ENCODE peak calls at places on chromosome 19, in four cellular contexts. One of them, this sample, is unnamed.

GRCh38 chr19:5170329-5170745 is 170.3 kb downstream of the PTPRS start:
- DNase-seq in lower leg skin: no peak
- DNase-seq in Peyer's patch: peak
- DNase-seq in suprapubic skin: no peak
- DNase-seq in this sample: no peak

GRCh38 chr19:31349160-31349881 is at the start of gene TSHZ3:
- DNase-seq in lower leg skin: peak
- DNase-seq in Peyer's patch: no peak
- DNase-seq in suprapubic skin: no peak
- DNase-seq in this sample: peak

GRCh38 chr19:5046339-5047039 is 77.6 kb downstream of the KDM4B start:
- DNase-seq in lower leg skin: peak
- DNase-seq in Peyer's patch: no peak
- DNase-seq in suprapubic skin: no peak
- DNase-seq in this sample: no peak

GRCh38 chr19:46299004-46299509 is 2.2 kb downstream of the HIF3A start:
- DNase-seq in lower leg skin: peak
- DNase-seq in Peyer's patch: peak
- DNase-seq in suprapubic skin: peak
- DNase-seq in this sample: peak

GRCh38 chr19:55178781-55179569 is 1.1 kb downstream of the SYT5 start:
- DNase-seq in lower leg skin: no peak
- DNase-seq in Peyer's patch: peak
- DNase-seq in suprapubic skin: peak
- DNase-seq in this sample: no peak

GRCh38 chr19:43502419-43502976 is 2.0 kb downstream of the PHLDB3 start:
- DNase-seq in lower leg skin: no peak
- DNase-seq in Peyer's patch: no peak
- DNase-seq in suprapubic skin: no peak
- DNase-seq in this sample: no peak

GRCh38 chr19:7637374-7638256 is 705 bp downstream of the STXBP2 start:
- DNase-seq in lower leg skin: no peak
- DNase-seq in Peyer's patch: peak
- DNase-seq in suprapubic skin: no peak
- DNase-seq in this sample: no peak

GRCh38 chr19:34490141-34490766 is 8.7 kb downstream of the WTIP start:
- DNase-seq in lower leg skin: no peak
- DNase-seq in Peyer's patch: no peak
- DNase-seq in suprapubic skin: no peak
- DNase-seq in this sample: no peak

GRCh38 chr19:19655051-19655594 is 8.4 kb downstream of the ATP13A1 start:
- DNase-seq in lower leg skin: no peak
- DNase-seq in Peyer's patch: no peak
- DNase-seq in suprapubic skin: no peak
- DNase-seq in this sample: no peak

GRCh38 chr19:38805180-38805579 is 7.6 kb downstream of the LGALS4 start:
- DNase-seq in lower leg skin: no peak
- DNase-seq in Peyer's patch: no peak
- DNase-seq in suprapubic skin: no peak
- DNase-seq in this sample: no peak

GRCh38 chr19:42088471-42089190 is 12.7 kb downstream of the ZNF574 start:
- DNase-seq in lower leg skin: no peak
- DNase-seq in Peyer's patch: no peak
- DNase-seq in suprapubic skin: no peak
- DNase-seq in this sample: no peak

GRCh38 chr19:51339687-51340656 is 2.0 kb downstream of the VSIG10L start:
- DNase-seq in lower leg skin: peak
- DNase-seq in Peyer's patch: peak
- DNase-seq in suprapubic skin: peak
- DNase-seq in this sample: peak

GRCh38 chr19:56015756-56016155 is 29.2 kb downstream of the NLRP5 start:
- DNase-seq in lower leg skin: no peak
- DNase-seq in Peyer's patch: no peak
- DNase-seq in suprapubic skin: no peak
- DNase-seq in this sample: no peak

GRCh38 chr19:2173841-2174577 is 10.3 kb downstream of the DOT1L start:
- DNase-seq in lower leg skin: no peak
- DNase-seq in Peyer's patch: no peak
- DNase-seq in suprapubic skin: no peak
- DNase-seq in this sample: no peak

GRCh38 chr19:2495651-2496316 is 19.9 kb downstream of the GADD45B start:
- DNase-seq in lower leg skin: no peak
- DNase-seq in Peyer's patch: no peak
- DNase-seq in suprapubic skin: no peak
- DNase-seq in this sample: no peak

GRCh38 chr19:40035996-40036395 is 20.0 kb downstream of the ZNF780B start:
- DNase-seq in lower leg skin: no peak
- DNase-seq in Peyer's patch: no peak
- DNase-seq in suprapubic skin: no peak
- DNase-seq in this sample: no peak

GRCh38 chr19:14061081-14061749 is 661 bp downstream of the PALM3 start:
- DNase-seq in lower leg skin: no peak
- DNase-seq in Peyer's patch: no peak
- DNase-seq in suprapubic skin: no peak
- DNase-seq in this sample: no peak

GRCh38 chr19:1066748-1067340 is at the start of gene ARHGAP45:
- DNase-seq in lower leg skin: no peak
- DNase-seq in Peyer's patch: peak
- DNase-seq in suprapubic skin: no peak
- DNase-seq in this sample: no peak

GRCh38 chr19:3413796-3414327 is 47.5 kb downstream of the NFIC start:
- DNase-seq in lower leg skin: no peak
- DNase-seq in Peyer's patch: no peak
- DNase-seq in suprapubic skin: no peak
- DNase-seq in this sample: no peak

GRCh38 chr19:41564515-41565383 is 11.2 kb upstream of the CEACAM21 start:
- DNase-seq in lower leg skin: no peak
- DNase-seq in Peyer's patch: no peak
- DNase-seq in suprapubic skin: no peak
- DNase-seq in this sample: peak

GRCh38 chr19:27793128-27793643 is 1419.8 kb downstream of the UQCRFS1 start:
- DNase-seq in lower leg skin: peak
- DNase-seq in Peyer's patch: peak
- DNase-seq in suprapubic skin: no peak
- DNase-seq in this sample: peak

GRCh38 chr19:789473-790052 is 7.7 kb upstream of the PTBP1 start:
- DNase-seq in lower leg skin: no peak
- DNase-seq in Peyer's patch: no peak
- DNase-seq in suprapubic skin: no peak
- DNase-seq in this sample: no peak

GRCh38 chr19:2867025-2867991 is at the start of gene ZNF556:
- DNase-seq in lower leg skin: no peak
- DNase-seq in Peyer's patch: no peak
- DNase-seq in suprapubic skin: no peak
- DNase-seq in this sample: no peak

DNA sequence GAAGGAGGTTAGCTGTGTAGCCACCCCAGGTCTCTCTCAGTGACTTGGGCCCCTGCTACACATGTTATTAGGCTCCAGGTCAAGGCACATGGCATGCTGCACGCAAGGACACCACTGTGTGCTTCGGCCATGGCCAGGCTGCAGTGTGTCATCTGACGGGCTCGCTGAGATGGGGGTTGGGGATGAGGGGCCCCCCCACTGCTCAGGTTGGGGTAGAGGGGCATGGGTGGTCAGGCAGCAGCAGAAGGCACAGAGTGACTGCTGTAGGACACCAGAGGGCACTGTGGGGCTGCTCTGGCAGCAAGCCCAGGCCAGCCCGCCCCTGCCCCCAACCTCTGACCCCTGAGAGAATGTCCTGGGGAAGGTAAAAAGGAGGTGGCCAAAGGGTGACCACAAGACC is 32.2 kb upstream of the ISYNA1 start:
- DNase-seq in lower leg skin: no peak
- DNase-seq in Peyer's patch: no peak
- DNase-seq in suprapubic skin: no peak
- DNase-seq in this sample: no peak
- TF ChIP-seq CTCF in lower leg skin: no peak
- TF ChIP-seq CTCF in Peyer's patch: peak
- TF ChIP-seq CTCF in suprapubic skin: peak
- TF ChIP-seq CTCF in this sample: no peak

GRCh38 chr19:10332158-10332964 is 968 bp downstream of the RAVER1 start:
- DNase-seq in lower leg skin: no peak
- DNase-seq in Peyer's patch: no peak
- DNase-seq in suprapubic skin: no peak
- DNase-seq in this sample: no peak

GRCh38 chr19:10333758-10334339 is 520 bp upstream of the RAVER1 start:
- DNase-seq in lower leg skin: peak
- DNase-seq in Peyer's patch: no peak
- DNase-seq in suprapubic skin: no peak
- DNase-seq in this sample: no peak

GRCh38 chr19:10332965-10333757 is at the start of gene RAVER1:
- DNase-seq in lower leg skin: peak
- DNase-seq in Peyer's patch: peak
- DNase-seq in suprapubic skin: peak
- DNase-seq in this sample: peak

GRCh38 chr19:10335149-10336053 is 2.1 kb upstream of the RAVER1 start:
- DNase-seq in lower leg skin: no peak
- DNase-seq in Peyer's patch: no peak
- DNase-seq in suprapubic skin: no peak
- DNase-seq in this sample: no peak

GRCh38 chr19:10334340-10335148 is 1.2 kb upstream of the RAVER1 start:
- DNase-seq in lower leg skin: peak
- DNase-seq in Peyer's patch: peak
- DNase-seq in suprapubic skin: peak
- DNase-seq in this sample: peak
- TF ChIP-seq CTCF in lower leg skin: no peak
- TF ChIP-seq CTCF in Peyer's patch: no peak
- TF ChIP-seq CTCF in suprapubic skin: no peak
- TF ChIP-seq CTCF in this sample: no peak

GRCh38 chr19:15453906-15454305 is 4.2 kb upstream of the WIZ start:
- DNase-seq in lower leg skin: no peak
- DNase-seq in Peyer's patch: no peak
- DNase-seq in suprapubic skin: no peak
- DNase-seq in this sample: peak

GRCh38 chr19:15452111-15453047 is 2.6 kb upstream of the WIZ start:
- DNase-seq in lower leg skin: peak
- DNase-seq in Peyer's patch: peak
- DNase-seq in suprapubic skin: peak
- DNase-seq in this sample: peak

GRCh38 chr19:15453091-15453498 is 3.3 kb upstream of the WIZ start:
- DNase-seq in lower leg skin: no peak
- DNase-seq in Peyer's patch: no peak
- DNase-seq in suprapubic skin: no peak
- DNase-seq in this sample: peak

GRCh38 chr19:15455996-15456395 is 6.2 kb upstream of the WIZ start:
- DNase-seq in lower leg skin: no peak
- DNase-seq in Peyer's patch: no peak
- DNase-seq in suprapubic skin: no peak
- DNase-seq in this sample: no peak

DNA sequence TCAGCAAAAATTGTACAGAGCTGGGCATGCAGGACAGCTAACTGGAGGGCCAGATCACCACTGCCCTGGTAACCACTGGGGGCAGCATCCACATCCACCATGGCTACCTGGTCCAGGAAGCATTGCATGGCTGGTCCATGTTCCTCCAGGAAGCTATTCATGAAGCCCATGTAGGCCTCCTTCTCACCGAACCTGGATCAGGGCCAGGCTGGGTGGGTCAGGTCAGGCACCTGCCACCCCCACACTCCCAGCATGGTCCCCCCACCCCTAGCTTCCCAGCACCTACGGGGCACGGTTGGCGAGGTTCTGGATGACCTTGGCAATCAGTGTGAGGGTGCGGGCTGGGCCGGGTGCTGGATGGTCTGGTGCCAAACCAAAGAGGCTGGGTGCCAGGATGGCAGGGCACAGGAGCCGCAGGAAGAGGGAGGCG is 4.6 kb upstream of the WIZ start:
- DNase-seq in lower leg skin: no peak
- DNase-seq in Peyer's patch: no peak
- DNase-seq in suprapubic skin: no peak
- DNase-seq in this sample: peak
- TF ChIP-seq CTCF in lower leg skin: no peak
- TF ChIP-seq CTCF in Peyer's patch: no peak
- TF ChIP-seq CTCF in suprapubic skin: no peak
- TF ChIP-seq CTCF in this sample: no peak

GRCh38 chr19:45103200-45103624 is 10.2 kb downstream of the PPP1R37 start:
- DNase-seq in lower leg skin: no peak
- DNase-seq in Peyer's patch: peak
- DNase-seq in suprapubic skin: no peak
- DNase-seq in this sample: no peak

GRCh38 chr19:45102481-45102880 is 9.5 kb downstream of the PPP1R37 start:
- DNase-seq in lower leg skin: no peak
- DNase-seq in Peyer's patch: no peak
- DNase-seq in suprapubic skin: no peak
- DNase-seq in this sample: no peak

GRCh38 chr19:45101796-45102195 is 8.8 kb downstream of the PPP1R37 start:
- DNase-seq in lower leg skin: no peak
- DNase-seq in Peyer's patch: no peak
- DNase-seq in suprapubic skin: no peak
- DNase-seq in this sample: no peak

GRCh38 chr19:45104658-45105384 is 11.8 kb downstream of the PPP1R37 start:
- DNase-seq in lower leg skin: no peak
- DNase-seq in Peyer's patch: peak
- DNase-seq in suprapubic skin: no peak
- DNase-seq in this sample: no peak

DNA sequence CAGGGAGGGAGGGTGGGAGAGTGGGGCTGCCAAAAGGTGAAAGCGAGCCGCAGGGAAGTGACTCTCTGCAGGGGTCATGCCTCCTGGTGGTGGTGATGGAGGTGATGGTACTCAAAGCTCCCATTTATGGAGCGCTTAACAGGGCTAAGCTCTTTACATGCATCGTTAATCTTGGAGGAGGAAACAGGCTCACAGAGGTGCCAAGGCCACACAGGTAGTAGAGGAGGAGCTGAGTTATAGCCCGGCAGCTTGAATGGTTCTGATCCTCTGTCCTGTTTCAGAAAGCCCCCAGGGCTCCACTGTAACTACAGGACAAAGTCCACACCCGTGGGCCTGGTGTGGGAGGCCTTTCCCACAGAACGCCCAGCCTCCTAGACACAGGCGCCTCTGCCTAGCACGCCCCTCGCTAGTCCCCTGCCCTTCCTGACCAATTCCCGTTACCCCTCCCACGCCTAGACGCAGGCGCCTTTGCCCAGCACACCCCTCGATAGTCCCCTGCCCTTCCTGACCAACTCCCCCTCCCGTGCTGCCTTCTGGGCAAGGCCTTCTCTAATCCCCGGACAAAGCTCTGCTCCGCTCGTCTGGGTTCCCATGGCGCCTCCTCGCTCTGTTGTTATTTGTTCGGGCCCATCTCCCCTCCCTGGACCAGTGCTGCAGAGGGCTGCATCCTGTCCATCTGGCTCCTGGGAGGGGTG is 10.8 kb downstream of the PPP1R37 start:
- DNase-seq in lower leg skin: no peak
- DNase-seq in Peyer's patch: no peak
- DNase-seq in suprapubic skin: no peak
- DNase-seq in this sample: no peak
- TF ChIP-seq CTCF in lower leg skin: no peak
- TF ChIP-seq CTCF in Peyer's patch: no peak
- TF ChIP-seq CTCF in suprapubic skin: no peak
- TF ChIP-seq CTCF in this sample: no peak

GRCh38 chr19:29873801-29874575 is 62.2 kb downstream of the CCNE1 start:
- DNase-seq in lower leg skin: no peak
- DNase-seq in Peyer's patch: no peak
- DNase-seq in suprapubic skin: no peak
- DNase-seq in this sample: no peak
- TF ChIP-seq CTCF in lower leg skin: no peak
- TF ChIP-seq CTCF in Peyer's patch: no peak
- TF ChIP-seq CTCF in suprapubic skin: peak
- TF ChIP-seq CTCF in this sample: no peak

This sample was measured in coronary artery.